ENCODE peak calls at places on chromosome 20, in six cellular contexts. One of them, this sample, is unnamed.
A peak's percentile ranks its signal among the peaks of the same experiment; 100 is the strongest.

GRCh38 chr20:48406462-48407235 is 421.1 kb downstream of the PREX1 start:
- DNase-seq in stimulated activated CD4-positive, alpha-beta T cell treated with anti-CD3 and anti-CD28 coated beads, Interleukin-15, amount 100 ng/mL, for 1 hour: no peak
- DNase-seq in NCI-H446: peak; percentile 54
- DNase-seq in HepG2: no peak
- DNase-seq in stimulated activated naive B cell treated with anti-CD40 and anti-IgM and Interleukin-4, amounts not matched to agents 10 μg/mL and 1 μg/mL and 100 μg/mL, for 72 hours: no peak
- DNase-seq in NCI-H1930: no peak
- DNase-seq in this sample: no peak

GRCh38 chr20:40811660-40812414 is 122.8 kb upstream of the MAFB start:
- DNase-seq in stimulated activated naive B cell treated with anti-CD40 and anti-IgM and Interleukin-4, amounts not matched to agents 10 μg/mL and 1 μg/mL and 100 μg/mL, for 72 hours: no peak
- DNase-seq in NCI-H1930: no peak
- DNase-seq in NCI-H446: no peak
- DNase-seq in stimulated activated CD4-positive, alpha-beta T cell treated with anti-CD3 and anti-CD28 coated beads, Interleukin-15, amount 100 ng/mL, for 1 hour: no peak
- DNase-seq in HepG2: no peak
- DNase-seq in this sample: no peak

GRCh38 chr20:19817017-19817416 is 59.0 kb downstream of the RIN2 start:
- DNase-seq in stimulated activated CD4-positive, alpha-beta T cell treated with anti-CD3 and anti-CD28 coated beads, Interleukin-15, amount 100 ng/mL, for 1 hour: no peak
- DNase-seq in NCI-H446: no peak
- DNase-seq in NCI-H1930: no peak
- DNase-seq in HepG2: peak; percentile 57
- DNase-seq in stimulated activated naive B cell treated with anti-CD40 and anti-IgM and Interleukin-4, amounts not matched to agents 10 μg/mL and 1 μg/mL and 100 μg/mL, for 72 hours: no peak
- DNase-seq in this sample: no peak

GRCh38 chr20:31684153-31685003 is 38.3 kb downstream of the BCL2L1 start:
- DNase-seq in stimulated activated naive B cell treated with anti-CD40 and anti-IgM and Interleukin-4, amounts not matched to agents 10 μg/mL and 1 μg/mL and 100 μg/mL, for 72 hours: peak; percentile 52
- DNase-seq in NCI-H1930: no peak
- DNase-seq in NCI-H446: no peak
- DNase-seq in HepG2: no peak
- DNase-seq in stimulated activated CD4-positive, alpha-beta T cell treated with anti-CD3 and anti-CD28 coated beads, Interleukin-15, amount 100 ng/mL, for 1 hour: no peak
- DNase-seq in this sample: peak; percentile 7

GRCh38 chr20:53579581-53580375 is 13.9 kb downstream of the ZNF217 start:
- DNase-seq in stimulated activated CD4-positive, alpha-beta T cell treated with anti-CD3 and anti-CD28 coated beads, Interleukin-15, amount 100 ng/mL, for 1 hour: no peak
- DNase-seq in NCI-H446: no peak
- DNase-seq in HepG2: peak; percentile 99
- DNase-seq in stimulated activated naive B cell treated with anti-CD40 and anti-IgM and Interleukin-4, amounts not matched to agents 10 μg/mL and 1 μg/mL and 100 μg/mL, for 72 hours: no peak
- DNase-seq in NCI-H1930: no peak
- DNase-seq in this sample: peak; percentile 42

GRCh38 chr20:61940976-61941720 is 124.5 kb downstream of the TAF4 start:
- DNase-seq in stimulated activated CD4-positive, alpha-beta T cell treated with anti-CD3 and anti-CD28 coated beads, Interleukin-15, amount 100 ng/mL, for 1 hour: no peak
- DNase-seq in NCI-H1930: no peak
- DNase-seq in HepG2: no peak
- DNase-seq in NCI-H446: no peak
- DNase-seq in stimulated activated naive B cell treated with anti-CD40 and anti-IgM and Interleukin-4, amounts not matched to agents 10 μg/mL and 1 μg/mL and 100 μg/mL, for 72 hours: no peak
- DNase-seq in this sample: no peak

GRCh38 chr20:47929368-47930115 is 144.3 kb upstream of the SULF2 start:
- DNase-seq in NCI-H446: peak; percentile 26
- DNase-seq in stimulated activated CD4-positive, alpha-beta T cell treated with anti-CD3 and anti-CD28 coated beads, Interleukin-15, amount 100 ng/mL, for 1 hour: no peak
- DNase-seq in NCI-H1930: no peak
- DNase-seq in stimulated activated naive B cell treated with anti-CD40 and anti-IgM and Interleukin-4, amounts not matched to agents 10 μg/mL and 1 μg/mL and 100 μg/mL, for 72 hours: no peak
- DNase-seq in HepG2: no peak
- DNase-seq in this sample: no peak

GRCh38 chr20:4522310-4522709 is 199.4 kb upstream of the PRND start:
- DNase-seq in stimulated activated CD4-positive, alpha-beta T cell treated with anti-CD3 and anti-CD28 coated beads, Interleukin-15, amount 100 ng/mL, for 1 hour: no peak
- DNase-seq in NCI-H1930: no peak
- DNase-seq in NCI-H446: no peak
- DNase-seq in HepG2: no peak
- DNase-seq in stimulated activated naive B cell treated with anti-CD40 and anti-IgM and Interleukin-4, amounts not matched to agents 10 μg/mL and 1 μg/mL and 100 μg/mL, for 72 hours: no peak
- DNase-seq in this sample: no peak

GRCh38 chr20:35271073-35271882 is 6.6 kb downstream of the MMP24OS start:
- DNase-seq in NCI-H1930: no peak
- DNase-seq in HepG2: no peak
- DNase-seq in NCI-H446: no peak
- DNase-seq in stimulated activated CD4-positive, alpha-beta T cell treated with anti-CD3 and anti-CD28 coated beads, Interleukin-15, amount 100 ng/mL, for 1 hour: no peak
- DNase-seq in stimulated activated naive B cell treated with anti-CD40 and anti-IgM and Interleukin-4, amounts not matched to agents 10 μg/mL and 1 μg/mL and 100 μg/mL, for 72 hours: no peak
- DNase-seq in this sample: no peak

GRCh38 chr20:62708591-62709536 is at the start of gene NTSR1:
- DNase-seq in NCI-H446: no peak
- DNase-seq in NCI-H1930: no peak
- DNase-seq in stimulated activated naive B cell treated with anti-CD40 and anti-IgM and Interleukin-4, amounts not matched to agents 10 μg/mL and 1 μg/mL and 100 μg/mL, for 72 hours: no peak
- DNase-seq in HepG2: no peak
- DNase-seq in stimulated activated CD4-positive, alpha-beta T cell treated with anti-CD3 and anti-CD28 coated beads, Interleukin-15, amount 100 ng/mL, for 1 hour: no peak
- DNase-seq in this sample: no peak

GRCh38 chr20:59205044-59205443 is 41.4 kb downstream of the ZNF831 start:
- DNase-seq in stimulated activated CD4-positive, alpha-beta T cell treated with anti-CD3 and anti-CD28 coated beads, Interleukin-15, amount 100 ng/mL, for 1 hour: no peak
- DNase-seq in NCI-H446: no peak
- DNase-seq in stimulated activated naive B cell treated with anti-CD40 and anti-IgM and Interleukin-4, amounts not matched to agents 10 μg/mL and 1 μg/mL and 100 μg/mL, for 72 hours: no peak
- DNase-seq in HepG2: no peak
- DNase-seq in NCI-H1930: no peak
- DNase-seq in this sample: no peak

GRCh38 chr20:11810316-11811130 is 107.2 kb upstream of the BTBD3 start:
- DNase-seq in stimulated activated naive B cell treated with anti-CD40 and anti-IgM and Interleukin-4, amounts not matched to agents 10 μg/mL and 1 μg/mL and 100 μg/mL, for 72 hours: no peak
- DNase-seq in NCI-H446: no peak
- DNase-seq in stimulated activated CD4-positive, alpha-beta T cell treated with anti-CD3 and anti-CD28 coated beads, Interleukin-15, amount 100 ng/mL, for 1 hour: no peak
- DNase-seq in HepG2: no peak
- DNase-seq in NCI-H1930: no peak
- DNase-seq in this sample: no peak

GRCh38 chr20:9407805-9408421 is 106.5 kb upstream of the LAMP5 start:
- DNase-seq in NCI-H446: peak; percentile 71
- DNase-seq in stimulated activated naive B cell treated with anti-CD40 and anti-IgM and Interleukin-4, amounts not matched to agents 10 μg/mL and 1 μg/mL and 100 μg/mL, for 72 hours: peak; percentile 41
- DNase-seq in stimulated activated CD4-positive, alpha-beta T cell treated with anti-CD3 and anti-CD28 coated beads, Interleukin-15, amount 100 ng/mL, for 1 hour: no peak
- DNase-seq in NCI-H1930: peak; percentile 55
- DNase-seq in HepG2: peak; percentile 65
- DNase-seq in this sample: peak; percentile 77

GRCh38 chr20:19889011-19889953 is 127.9 kb upstream of the NAA20 start:
- DNase-seq in NCI-H1930: no peak
- DNase-seq in stimulated activated naive B cell treated with anti-CD40 and anti-IgM and Interleukin-4, amounts not matched to agents 10 μg/mL and 1 μg/mL and 100 μg/mL, for 72 hours: no peak
- DNase-seq in stimulated activated CD4-positive, alpha-beta T cell treated with anti-CD3 and anti-CD28 coated beads, Interleukin-15, amount 100 ng/mL, for 1 hour: no peak
- DNase-seq in NCI-H446: no peak
- DNase-seq in HepG2: no peak
- DNase-seq in this sample: peak; percentile 57

GRCh38 chr20:10412591-10413408 is 21.2 kb downstream of the MKKS start:
- DNase-seq in NCI-H446: no peak
- DNase-seq in NCI-H1930: no peak
- DNase-seq in stimulated activated naive B cell treated with anti-CD40 and anti-IgM and Interleukin-4, amounts not matched to agents 10 μg/mL and 1 μg/mL and 100 μg/mL, for 72 hours: no peak
- DNase-seq in HepG2: no peak
- DNase-seq in stimulated activated CD4-positive, alpha-beta T cell treated with anti-CD3 and anti-CD28 coated beads, Interleukin-15, amount 100 ng/mL, for 1 hour: no peak
- DNase-seq in this sample: no peak

GRCh38 chr20:37863289-37863688 is 39.6 kb upstream of the VSTM2L start:
- DNase-seq in stimulated activated CD4-positive, alpha-beta T cell treated with anti-CD3 and anti-CD28 coated beads, Interleukin-15, amount 100 ng/mL, for 1 hour: no peak
- DNase-seq in HepG2: no peak
- DNase-seq in stimulated activated naive B cell treated with anti-CD40 and anti-IgM and Interleukin-4, amounts not matched to agents 10 μg/mL and 1 μg/mL and 100 μg/mL, for 72 hours: no peak
- DNase-seq in NCI-H1930: no peak
- DNase-seq in NCI-H446: no peak
- DNase-seq in this sample: no peak

GRCh38 chr20:44967207-44967807 is 995 bp downstream of the STK4 start:
- DNase-seq in stimulated activated naive B cell treated with anti-CD40 and anti-IgM and Interleukin-4, amounts not matched to agents 10 μg/mL and 1 μg/mL and 100 μg/mL, for 72 hours: peak; percentile 18
- DNase-seq in stimulated activated CD4-positive, alpha-beta T cell treated with anti-CD3 and anti-CD28 coated beads, Interleukin-15, amount 100 ng/mL, for 1 hour: no peak
- DNase-seq in NCI-H446: no peak
- DNase-seq in NCI-H1930: no peak
- DNase-seq in HepG2: peak; percentile 49
- DNase-seq in this sample: no peak

GRCh38 chr20:15902493-15902892 is 670.8 kb downstream of the KIF16B start:
- DNase-seq in NCI-H446: no peak
- DNase-seq in NCI-H1930: no peak
- DNase-seq in stimulated activated naive B cell treated with anti-CD40 and anti-IgM and Interleukin-4, amounts not matched to agents 10 μg/mL and 1 μg/mL and 100 μg/mL, for 72 hours: no peak
- DNase-seq in HepG2: no peak
- DNase-seq in stimulated activated CD4-positive, alpha-beta T cell treated with anti-CD3 and anti-CD28 coated beads, Interleukin-15, amount 100 ng/mL, for 1 hour: no peak
- DNase-seq in this sample: no peak

GRCh38 chr20:40744072-40744471 is 55.0 kb upstream of the MAFB start:
- DNase-seq in stimulated activated naive B cell treated with anti-CD40 and anti-IgM and Interleukin-4, amounts not matched to agents 10 μg/mL and 1 μg/mL and 100 μg/mL, for 72 hours: no peak
- DNase-seq in stimulated activated CD4-positive, alpha-beta T cell treated with anti-CD3 and anti-CD28 coated beads, Interleukin-15, amount 100 ng/mL, for 1 hour: no peak
- DNase-seq in NCI-H446: no peak
- DNase-seq in HepG2: no peak
- DNase-seq in NCI-H1930: no peak
- DNase-seq in this sample: no peak

GRCh38 chr20:46575394-46575793 is 24.9 kb upstream of the OCSTAMP start:
- DNase-seq in HepG2: no peak
- DNase-seq in stimulated activated CD4-positive, alpha-beta T cell treated with anti-CD3 and anti-CD28 coated beads, Interleukin-15, amount 100 ng/mL, for 1 hour: no peak
- DNase-seq in stimulated activated naive B cell treated with anti-CD40 and anti-IgM and Interleukin-4, amounts not matched to agents 10 μg/mL and 1 μg/mL and 100 μg/mL, for 72 hours: no peak
- DNase-seq in NCI-H446: no peak
- DNase-seq in NCI-H1930: no peak
- DNase-seq in this sample: no peak

GRCh38 chr20:49464556-49464955 is 17.9 kb downstream of the KCNB1 start:
- DNase-seq in NCI-H446: no peak
- DNase-seq in NCI-H1930: no peak
- DNase-seq in HepG2: no peak
- DNase-seq in stimulated activated naive B cell treated with anti-CD40 and anti-IgM and Interleukin-4, amounts not matched to agents 10 μg/mL and 1 μg/mL and 100 μg/mL, for 72 hours: no peak
- DNase-seq in stimulated activated CD4-positive, alpha-beta T cell treated with anti-CD3 and anti-CD28 coated beads, Interleukin-15, amount 100 ng/mL, for 1 hour: no peak
- DNase-seq in this sample: no peak

GRCh38 chr20:47464380-47465101 is 37.1 kb upstream of the NCOA3 start:
- DNase-seq in NCI-H1930: peak; percentile 75
- DNase-seq in stimulated activated CD4-positive, alpha-beta T cell treated with anti-CD3 and anti-CD28 coated beads, Interleukin-15, amount 100 ng/mL, for 1 hour: no peak
- DNase-seq in NCI-H446: peak; percentile 17
- DNase-seq in stimulated activated naive B cell treated with anti-CD40 and anti-IgM and Interleukin-4, amounts not matched to agents 10 μg/mL and 1 μg/mL and 100 μg/mL, for 72 hours: no peak
- DNase-seq in HepG2: peak; percentile 100
- DNase-seq in this sample: peak; percentile 93

GRCh38 chr20:24773168-24773567 is 175.9 kb upstream of the CST7 start:
- DNase-seq in NCI-H1930: no peak
- DNase-seq in stimulated activated naive B cell treated with anti-CD40 and anti-IgM and Interleukin-4, amounts not matched to agents 10 μg/mL and 1 μg/mL and 100 μg/mL, for 72 hours: no peak
- DNase-seq in HepG2: no peak
- DNase-seq in stimulated activated CD4-positive, alpha-beta T cell treated with anti-CD3 and anti-CD28 coated beads, Interleukin-15, amount 100 ng/mL, for 1 hour: no peak
- DNase-seq in NCI-H446: no peak
- DNase-seq in this sample: no peak

GRCh38 chr20:36861875-36862801 is 13.8 kb upstream of the TLDC2 start:
- DNase-seq in stimulated activated CD4-positive, alpha-beta T cell treated with anti-CD3 and anti-CD28 coated beads, Interleukin-15, amount 100 ng/mL, for 1 hour: no peak
- DNase-seq in NCI-H1930: no peak
- DNase-seq in NCI-H446: peak; percentile 80
- DNase-seq in HepG2: peak; percentile 87
- DNase-seq in stimulated activated naive B cell treated with anti-CD40 and anti-IgM and Interleukin-4, amounts not matched to agents 10 μg/mL and 1 μg/mL and 100 μg/mL, for 72 hours: no peak
- DNase-seq in this sample: peak; percentile 77

GRCh38 chr20:24337074-24337473 is 132.4 kb upstream of the SYNDIG1 start:
- DNase-seq in NCI-H1930: no peak
- DNase-seq in HepG2: no peak
- DNase-seq in NCI-H446: no peak
- DNase-seq in stimulated activated naive B cell treated with anti-CD40 and anti-IgM and Interleukin-4, amounts not matched to agents 10 μg/mL and 1 μg/mL and 100 μg/mL, for 72 hours: no peak
- DNase-seq in stimulated activated CD4-positive, alpha-beta T cell treated with anti-CD3 and anti-CD28 coated beads, Interleukin-15, amount 100 ng/mL, for 1 hour: no peak
- DNase-seq in this sample: no peak

GRCh38 chr20:63857751-63858392 is 3.4 kb upstream of the ABHD16B start:
- DNase-seq in stimulated activated naive B cell treated with anti-CD40 and anti-IgM and Interleukin-4, amounts not matched to agents 10 μg/mL and 1 μg/mL and 100 μg/mL, for 72 hours: no peak
- DNase-seq in NCI-H1930: no peak
- DNase-seq in stimulated activated CD4-positive, alpha-beta T cell treated with anti-CD3 and anti-CD28 coated beads, Interleukin-15, amount 100 ng/mL, for 1 hour: no peak
- DNase-seq in NCI-H446: no peak
- DNase-seq in HepG2: no peak
- DNase-seq in this sample: no peak

GRCh38 chr20:34316191-34316814 is 13.1 kb upstream of the AHCY start:
- DNase-seq in HepG2: no peak
- DNase-seq in NCI-H446: no peak
- DNase-seq in stimulated activated naive B cell treated with anti-CD40 and anti-IgM and Interleukin-4, amounts not matched to agents 10 μg/mL and 1 μg/mL and 100 μg/mL, for 72 hours: no peak
- DNase-seq in NCI-H1930: no peak
- DNase-seq in stimulated activated CD4-positive, alpha-beta T cell treated with anti-CD3 and anti-CD28 coated beads, Interleukin-15, amount 100 ng/mL, for 1 hour: no peak
- DNase-seq in this sample: no peak